ENCODE peak calls at places on chromosome 21, in six cellular contexts. M, P, U, O, H and X are unnamed samples.

GRCh38 chr21:46049890-46050650 is 47.8 kb upstream of the COL6A2 start:
- DNase-seq in U (no peak), M (no peak), P (no peak), H (no peak), O (no peak), X (no peak)

GRCh38 chr21:34913786-34914185 is 135.3 kb downstream of the RUNX1 start:
- DNase-seq in P (no peak), M (no peak), U (peak), H (no peak), O (peak), X (no peak)

GRCh38 chr21:45568383-45568782 is 26.1 kb upstream of the SLC19A1 start:
- DNase-seq in P (no peak), H (no peak), M (no peak), U (no peak), O (no peak), X (no peak)

GRCh38 chr21:45977396-45977795 is 4.2 kb upstream of the COL6A1 start:
- DNase-seq in M (no peak), O (no peak), P (no peak), H (no peak), U (peak), X (peak)

GRCh38 chr21:46559291-46559983 is 45.4 kb downstream of the S100B start:
- DNase-seq in M (no peak), U (no peak), P (no peak), H (no peak), O (no peak), X (no peak)

GRCh38 chr21:29217818-29218252 is 80.9 kb upstream of the BACH1 start:
- DNase-seq in M (no peak), H (no peak), P (no peak), U (peak), O (peak), X (no peak)

GRCh38 chr21:44382536-44382935 is 29.1 kb downstream of the TRPM2 start:
- DNase-seq in M (no peak), P (no peak), U (no peak), H (no peak), O (no peak), X (no peak)

GRCh38 chr21:35382696-35383095 is 333.6 kb upstream of the RUNX1 start:
- DNase-seq in M (no peak), P (no peak), H (peak), O (no peak), U (no peak), X (no peak)

GRCh38 chr21:35561076-35561475 is 499.2 kb downstream of the SETD4 start:
- DNase-seq in U (no peak), H (no peak), O (no peak), P (no peak), M (no peak), X (no peak)

GRCh38 chr21:40043423-40043822 is 176.2 kb downstream of the PCP4 start:
- DNase-seq in O (no peak), H (no peak), U (no peak), P (no peak), M (no peak), X (no peak)

GRCh38 chr21:29434081-29434480 is 135.4 kb downstream of the BACH1 start:
- DNase-seq in U (peak), P (no peak), O (no peak), M (no peak), H (no peak), X (no peak)

GRCh38 chr21:35244514-35244913 is 195.4 kb upstream of the RUNX1 start:
- DNase-seq in H (no peak), U (peak), P (no peak), O (peak), M (no peak), X (no peak)

GRCh38 chr21:40386301-40386911 is 460.6 kb downstream of the DSCAM start:
- DNase-seq in P (peak), H (peak), U (no peak), M (peak), O (no peak), X (peak)

GRCh38 chr21:45594721-45595489 is 48.6 kb upstream of the PCBP3 start:
- DNase-seq in H (no peak), U (no peak), O (no peak), M (no peak), P (no peak), X (no peak)

GRCh38 chr21:14120091-14120734 is 90.5 kb downstream of the LIPI start:
- DNase-seq in H (peak), M (no peak), U (peak), O (peak), P (peak), X (peak)

GRCh38 chr21:34807881-34808568 is 139.2 kb downstream of the CLIC6 start:
- DNase-seq in O (peak), H (peak), P (no peak), M (no peak), U (peak), X (no peak)

GRCh38 chr21:43971201-43971991 is 40.7 kb upstream of the TRAPPC10 start:
- DNase-seq in H (no peak), U (no peak), O (no peak), M (no peak), P (no peak), X (no peak)

GRCh38 chr21:46509760-46510159 is 51.1 kb downstream of the DIP2A start:
- DNase-seq in U (peak), M (no peak), H (no peak), O (peak), P (no peak), X (no peak)

GRCh38 chr21:28256420-28256831 is 736.3 kb downstream of the LTN1 start:
- DNase-seq in H (no peak), U (peak), P (no peak), M (no peak), O (peak), X (no peak)

GRCh38 chr21:40404319-40404906 is 442.5 kb downstream of the DSCAM start:
- DNase-seq in H (no peak), M (no peak), U (no peak), P (no peak), O (no peak), X (no peak)

GRCh38 chr21:45892156-45892919 is 89.2 kb upstream of the COL6A1 start:
- DNase-seq in M (no peak), O (no peak), P (no peak), U (no peak), H (no peak), X (no peak)

GRCh38 chr21:45169682-45170081 is 95.3 kb downstream of the ADARB1 start:
- DNase-seq in U (no peak), M (no peak), H (no peak), P (no peak), O (no peak), X (no peak)

GRCh38 chr21:45382698-45383000 is 22.3 kb upstream of the COL18A1 start:
- DNase-seq in H (no peak), U (no peak), O (no peak), M (no peak), P (no peak), X (no peak)

DNA sequence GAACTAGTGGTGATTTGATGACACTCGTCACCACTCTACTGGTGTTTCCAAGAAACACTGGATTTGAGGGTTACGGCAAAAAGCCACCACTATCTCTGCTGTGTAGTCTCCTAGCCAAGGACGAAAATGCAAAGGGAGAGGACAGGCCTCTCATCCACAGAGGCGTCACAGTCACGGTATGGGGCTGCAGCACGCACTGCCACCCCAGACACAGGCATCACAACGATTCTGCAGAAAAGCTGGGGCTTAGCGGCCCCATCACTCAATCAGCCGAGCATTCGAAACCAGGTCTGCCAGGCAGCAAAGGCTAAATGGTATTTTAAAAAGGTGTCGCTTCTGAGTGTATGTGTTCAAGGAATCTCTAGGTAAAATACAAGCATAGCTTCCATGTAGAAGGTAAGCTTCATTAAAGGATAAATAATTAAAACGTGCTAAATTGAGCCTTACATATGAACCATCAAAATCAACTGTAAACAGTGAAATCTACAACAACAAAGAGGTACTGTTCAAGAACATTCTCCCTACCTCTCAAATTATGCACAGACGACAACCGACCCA is 1.4 kb downstream of the RIPK4 start:
- DNase-seq in P (no peak), M (no peak), H (no peak), U (no peak), O (no peak), X (no peak)
- H3K23ac ChIP-seq in P (no peak), M (no peak), H (no peak), U (no peak), O (no peak), X (no peak)

DNA sequence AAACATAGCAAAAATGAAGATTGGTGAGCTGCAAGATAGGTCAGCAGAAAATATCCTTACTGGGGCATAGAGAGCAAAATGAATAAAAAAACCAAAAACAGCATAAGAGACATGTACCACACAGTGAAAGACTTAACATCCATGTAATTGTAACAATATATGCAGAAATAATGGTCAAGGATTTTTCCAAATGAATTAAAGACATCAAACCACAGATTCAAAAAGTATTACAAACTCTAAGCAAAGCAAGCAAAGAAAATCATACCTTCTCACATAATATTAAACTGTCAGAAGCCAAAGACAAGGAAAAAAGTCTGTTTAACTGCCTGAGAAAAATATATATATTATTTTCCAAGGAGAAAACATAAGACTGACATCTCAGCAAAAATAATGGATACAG is 111.3 kb downstream of the MIS18A start:
- DNase-seq in M (no peak), U (no peak), H (no peak), O (no peak), P (no peak), X (no peak)
- H4K91ac ChIP-seq in M (no peak), U (no peak), H (no peak), O (no peak), P (no peak), X (no peak)

GRCh38 chr21:26732442-26733221 is 112.6 kb downstream of the ADAMTS1 start:
- DNase-seq in O (peak), P (peak), U (peak), M (peak), H (peak), X (peak)

GRCh38 chr21:26739189-26739588 is 106.0 kb downstream of the ADAMTS1 start:
- DNase-seq in P (no peak), O (peak), U (peak), M (no peak), H (peak), X (no peak)

DNA sequence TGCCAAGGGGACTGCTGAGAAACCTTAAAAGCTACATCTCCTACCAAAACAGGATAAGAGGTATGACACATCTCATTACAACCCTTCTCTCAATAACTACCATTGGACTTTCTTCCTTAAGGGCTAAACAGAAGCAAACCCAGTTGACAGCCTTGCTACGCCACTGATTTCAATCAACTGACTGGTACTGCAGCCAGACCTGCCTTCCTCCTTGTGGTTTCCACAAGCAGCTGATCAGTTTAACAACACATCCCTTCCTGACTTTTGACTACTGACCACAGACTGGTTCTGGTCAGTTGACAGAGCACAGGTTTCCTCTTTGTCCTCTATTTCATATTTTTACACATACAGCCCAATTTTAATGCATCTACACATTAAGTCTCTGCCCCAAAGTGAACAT is 108.8 kb downstream of the ADAMTS1 start:
- DNase-seq in O (no peak), M (no peak), U (peak), P (no peak), H (no peak), X (no peak)
- H3K23ac ChIP-seq in O (no peak), M (no peak), U (no peak), P (no peak), H (no peak), X (no peak)

GRCh38 chr21:38914071-38914491 is 108.4 kb downstream of the ETS2 start:
- DNase-seq in H (no peak), M (no peak), U (no peak), O (no peak), P (no peak), X (no peak)
- H4K91ac ChIP-seq in H (no peak), M (peak), U (peak), O (peak), P (no peak), X (no peak)